ENCODE peak calls at places on chromosome 15, in five cellular contexts. Z is AG09309, H is psoas muscle, O is GM12878, P is colonic mucosa. J is an unnamed sample.

GRCh38 chr15:88274534-88275460 is 18.3 kb upstream of the NTRK3 start:
- DNase-seq in Z (peak; percentile 17), H (peak; percentile 73), O (no peak), P (peak; percentile 42), J (peak; percentile 62)

GRCh38 chr15:73108676-73109075 is 56.4 kb downstream of the NEO1 start:
- DNase-seq in Z (no peak), H (no peak), O (no peak), P (no peak), J (no peak)

GRCh38 chr15:77013786-77014136 is 18.8 kb downstream of the PSTPIP1 start:
- DNase-seq in Z (no peak), H (peak; percentile 46), O (no peak), P (no peak), J (peak; percentile 72)

GRCh38 chr15:27183182-27183581 is 212.2 kb downstream of the GABRG3 start:
- DNase-seq in Z (no peak), H (no peak), O (no peak), P (no peak), J (no peak)

GRCh38 chr15:59917504-59918157 is 86.5 kb upstream of the FOXB1 start:
- DNase-seq in Z (no peak), H (no peak), O (peak; percentile 8), P (peak; percentile 70), J (peak; percentile 77)

GRCh38 chr15:51878446-51879386 is 49.3 kb downstream of the TMOD3 start:
- DNase-seq in Z (no peak), H (no peak), O (no peak), P (no peak), J (no peak)

GRCh38 chr15:84992157-84992940 is 10.7 kb downstream of the PDE8A start:
- DNase-seq in Z (peak; percentile 40), H (no peak), O (no peak), P (peak; percentile 52), J (no peak)

GRCh38 chr15:80584561-80584964 is 110.5 kb upstream of the ABHD17C start:
- DNase-seq in Z (no peak), H (no peak), O (no peak), P (no peak), J (no peak)

GRCh38 chr15:40982855-40983254 is 29.6 kb downstream of the CHAC1 start:
- DNase-seq in Z (peak; percentile 64), H (no peak), O (no peak), P (no peak), J (no peak)

GRCh38 chr15:83858820-83859505 is 205.0 kb downstream of the ADAMTSL3 start:
- DNase-seq in Z (no peak), H (no peak), O (no peak), P (no peak), J (no peak)

GRCh38 chr15:28169361-28169760 is 70.2 kb upstream of the OCA2 start:
- DNase-seq in Z (no peak), H (no peak), O (no peak), P (no peak), J (no peak)

GRCh38 chr15:31268911-31269784 is 57.5 kb upstream of the KLF13 start:
- DNase-seq in Z (no peak), H (peak; percentile 17), O (no peak), P (peak; percentile 63), J (no peak)

GRCh38 chr15:99105516-99106341 is 849 bp downstream of the SYNM start:
- DNase-seq in Z (no peak), H (peak; percentile 86), O (no peak), P (peak; percentile 39), J (peak; percentile 67)

GRCh38 chr15:68594533-68595259 is 15.9 kb downstream of the CORO2B start:
- DNase-seq in Z (no peak), H (peak; percentile 10), O (no peak), P (no peak), J (no peak)

GRCh38 chr15:76108021-76108723 is 48.4 kb downstream of the TMEM266 start:
- DNase-seq in Z (no peak), H (peak; percentile 79), O (no peak), P (no peak), J (no peak)

GRCh38 chr15:74403981-74404563 is 29.7 kb downstream of the SEMA7A start:
- DNase-seq in Z (no peak), H (no peak), O (peak; percentile 95), P (no peak), J (peak; percentile 95)

GRCh38 chr15:43132830-43133428 is 457 bp upstream of the TMEM62 start:
- DNase-seq in Z (no peak), H (no peak), O (no peak), P (peak; percentile 49), J (no peak)

GRCh38 chr15:68492855-68493254 is 60.9 kb upstream of the ITGA11 start:
- DNase-seq in Z (no peak), H (peak; percentile 73), O (no peak), P (no peak), J (no peak)

GRCh38 chr15:29270169-29270955 is 740 bp upstream of the NSMCE3 start:
- DNase-seq in Z (no peak), H (no peak), O (peak; percentile 67), P (peak; percentile 21), J (peak; percentile 69)

GRCh38 chr15:40075298-40076044 is 33.2 kb downstream of the BMF start:
- DNase-seq in Z (no peak), H (no peak), O (no peak), P (no peak), J (no peak)

GRCh38 chr15:71133734-71134464 is 18.6 kb downstream of the THSD4 start:
- DNase-seq in Z (no peak), H (peak; percentile 67), O (no peak), P (no peak), J (no peak)

GRCh38 chr15:100879461-100880138 is at the start of gene ALDH1A3:
- DNase-seq in Z (no peak), H (peak; percentile 83), O (no peak), P (no peak), J (peak; percentile 36)

GRCh38 chr15:81939604-81940440 is 106.0 kb downstream of the MEX3B start:
- DNase-seq in Z (no peak), H (no peak), O (no peak), P (no peak), J (peak; percentile 69)

GRCh38 chr15:89051875-89052274 is 36.4 kb upstream of the ABHD2 start:
- DNase-seq in Z (peak; percentile 87), H (no peak), O (no peak), P (no peak), J (no peak)

GRCh38 chr15:72197460-72198409 is at the start of gene GRAMD2A:
- DNase-seq in Z (no peak), H (no peak), O (no peak), P (peak; percentile 47), J (peak; percentile 34)

GRCh38 chr15:61621146-61621545 is 392.0 kb upstream of the RORA start:
- DNase-seq in Z (no peak), H (peak; percentile 60), O (no peak), P (peak; percentile 20), J (peak; percentile 28)

GRCh38 chr15:64369078-64369607 is 12.1 kb downstream of the PCLAF start:
- DNase-seq in Z (no peak), H (no peak), O (no peak), P (no peak), J (no peak)

GRCh38 chr15:31236184-31237041 is 90.2 kb upstream of the KLF13 start:
- DNase-seq in Z (peak; percentile 88), H (peak; percentile 67), O (no peak), P (peak; percentile 60), J (peak; percentile 52)

GRCh38 chr15:83205725-83206324 is 1.8 kb downstream of the HDGFL3 start:
- DNase-seq in Z (peak; percentile 16), H (no peak), O (no peak), P (no peak), J (peak; percentile 21)

GRCh38 chr15:77496710-77497107 is 76.0 kb downstream of the HMG20A start:
- DNase-seq in Z (peak; percentile 97), H (peak; percentile 93), O (no peak), P (peak; percentile 81), J (peak; percentile 75)

GRCh38 chr15:100439566-100439965 is 89.2 kb downstream of the CERS3 start:
- DNase-seq in Z (no peak), H (no peak), O (no peak), P (no peak), J (no peak)

GRCh38 chr15:96344706-96345559 is 14.4 kb downstream of the NR2F2 start:
- DNase-seq in Z (no peak), H (peak; percentile 46), O (no peak), P (peak; percentile 19), J (no peak)

GRCh38 chr15:96342143-96342466 is 11.6 kb downstream of the NR2F2 start:
- DNase-seq in Z (no peak), H (no peak), O (no peak), P (no peak), J (no peak)

GRCh38 chr15:96342611-96343528 is 12.4 kb downstream of the NR2F2 start:
- DNase-seq in Z (no peak), H (no peak), O (no peak), P (peak; percentile 22), J (no peak)

GRCh38 chr15:96344120-96344705 is 13.7 kb downstream of the NR2F2 start:
- DNase-seq in Z (no peak), H (no peak), O (no peak), P (peak; percentile 16), J (no peak)

GRCh38 chr15:96343529-96344072 is 13.1 kb downstream of the NR2F2 start:
- DNase-seq in Z (no peak), H (peak; percentile 50), O (no peak), P (peak; percentile 14), J (no peak)
- H3K4me3 ChIP-seq in Z (no peak overlapping the region), H (peak overlapping the region; percentile 92), O (no peak overlapping the region), P (no peak overlapping the region), J (no peak overlapping the region)

GRCh38 chr15:49423906-49424520 is 971 bp downstream of the FGF7 start:
- DNase-seq in Z (no peak), H (no peak), O (no peak), P (no peak), J (no peak)
- H3K4me3 ChIP-seq in Z (peak overlapping the region; percentile 40), H (peak overlapping the region; percentile 53), O (no peak overlapping the region), P (peak overlapping the region; percentile 16), J (no peak overlapping the region)

GRCh38 chr15:94843060-94843459 is 611.7 kb downstream of the MCTP2 start:
- DNase-seq in Z (no peak), H (no peak), O (no peak), P (no peak), J (no peak)

GRCh38 chr15:94844188-94844532 is 612.8 kb downstream of the MCTP2 start:
- DNase-seq in Z (no peak), H (no peak), O (no peak), P (no peak), J (no peak)

GRCh38 chr15:94845391-94845718 is 614.0 kb downstream of the MCTP2 start:
- DNase-seq in Z (no peak), H (no peak), O (no peak), P (no peak), J (no peak)

GRCh38 chr15:94847325-94847724 is 616.0 kb downstream of the MCTP2 start:
- DNase-seq in Z (no peak), H (no peak), O (no peak), P (no peak), J (no peak)

GRCh38 chr15:94844533-94845390 is 613.4 kb downstream of the MCTP2 start:
- DNase-seq in Z (no peak), H (peak; percentile 80), O (no peak), P (peak; percentile 90), J (no peak)
- H3K4me3 ChIP-seq in Z (no peak overlapping the region), H (peak overlapping the region; percentile 48), O (no peak overlapping the region), P (peak overlapping the region; percentile 32), J (no peak overlapping the region)

GRCh38 chr15:65792988-65793812 is 1.1 kb upstream of the DENND4A start:
- DNase-seq in Z (no peak), H (no peak), O (no peak), P (no peak), J (no peak)
- H3K4me3 ChIP-seq in Z (no peak overlapping the region), H (peak overlapping the region; percentile 90), O (peak overlapping the region; percentile 75), P (peak overlapping the region; percentile 90), J (peak overlapping the region; percentile 93)

GRCh38 chr15:58551764-58552504 is 120.1 kb downstream of the LIPC start:
- DNase-seq in Z (peak; percentile 91), H (no peak), O (no peak), P (peak; percentile 81), J (peak; percentile 21)
- H3K4me3 ChIP-seq in Z (peak overlapping the region; percentile 16), H (no peak overlapping the region), O (no peak overlapping the region), P (no peak overlapping the region), J (no peak overlapping the region)